ENCODE peak calls at places on chromosomes 1 and 21, in nine cellular contexts. I, D, Z, K, Y, S, G, V and N are unnamed samples.

GRCh38 chr21:45575304-45575992 is 33.2 kb upstream of the SLC19A1 start:
- DNase-seq in I (peak; percentile 68), D (no peak), Z (peak; percentile 54), K (no peak), Y (no peak), S (no peak), G (no peak), V (no peak), N (no peak)

GRCh38 chr1:16195518-16195905 is 16.9 kb downstream of the ARHGEF19 start:
- DNase-seq in I (no peak), D (no peak), Z (no peak), K (no peak), Y (no peak), S (no peak), G (no peak), V (no peak), N (no peak)

GRCh38 chr21:25421327-25422028 is 185.8 kb downstream of the MRPL39 start:
- DNase-seq in I (no peak), D (no peak), Z (no peak), K (no peak), Y (peak; percentile 44), S (peak; percentile 20), G (no peak), V (peak; percentile 55), N (peak; percentile 42)

GRCh38 chr1:42210421-42211133 is 46.0 kb upstream of the GUCA2A start:
- DNase-seq in I (no peak), D (no peak), Z (no peak), K (no peak), Y (no peak), S (no peak), G (no peak), V (no peak), N (no peak)

GRCh38 chr1:55478742-55479141 is 263.6 kb upstream of the USP24 start:
- DNase-seq in I (no peak), D (no peak), Z (no peak), K (no peak), Y (no peak), S (no peak), G (no peak), V (no peak), N (no peak)

GRCh38 chr1:207998691-207999090 is 87.8 kb upstream of the CD34 start:
- DNase-seq in I (no peak), D (no peak), Z (no peak), K (no peak), Y (peak; percentile 51), S (no peak), G (no peak), V (no peak), N (no peak)

GRCh38 chr1:221715321-221716169 is 26.3 kb downstream of the DUSP10 start:
- DNase-seq in I (no peak), D (no peak), Z (no peak), K (no peak), Y (peak; percentile 92), S (no peak), G (peak; percentile 39), V (no peak), N (peak; percentile 43)

GRCh38 chr1:12542138-12542465 is 75.9 kb downstream of the DHRS3 start:
- DNase-seq in I (no peak), D (peak; percentile 40), Z (peak; percentile 56), K (no peak), Y (no peak), S (no peak), G (no peak), V (no peak), N (no peak)

GRCh38 chr21:45246014-45246413 is 41.7 kb downstream of the POFUT2 start:
- DNase-seq in I (no peak), D (no peak), Z (no peak), K (no peak), Y (peak; percentile 12), S (no peak), G (no peak), V (no peak), N (no peak)

GRCh38 chr1:22969224-22969829 is 3.3 kb downstream of the LACTBL1 start:
- DNase-seq in I (no peak), D (no peak), Z (peak; percentile 74), K (no peak), Y (no peak), S (no peak), G (peak; percentile 48), V (no peak), N (no peak)

GRCh38 chr1:86648255-86648654 is 56.1 kb upstream of the SH3GLB1 start:
- DNase-seq in I (no peak), D (no peak), Z (no peak), K (no peak), Y (no peak), S (no peak), G (no peak), V (no peak), N (no peak)

GRCh38 chr21:38852708-38853107 is 47.0 kb downstream of the ETS2 start:
- DNase-seq in I (no peak), D (no peak), Z (no peak), K (no peak), Y (no peak), S (no peak), G (no peak), V (no peak), N (no peak)

GRCh38 chr1:67869233-67869632 is 36.0 kb upstream of the GNG12 start:
- DNase-seq in I (no peak), D (no peak), Z (no peak), K (no peak), Y (no peak), S (no peak), G (no peak), V (no peak), N (no peak)

GRCh38 chr1:52978045-52978444 is 51.0 kb downstream of the SCP2 start:
- DNase-seq in I (no peak), D (no peak), Z (no peak), K (no peak), Y (no peak), S (no peak), G (no peak), V (no peak), N (no peak)

GRCh38 chr21:31543191-31543590 is 116.3 kb upstream of the SOD1 start:
- DNase-seq in I (no peak), D (no peak), Z (no peak), K (no peak), Y (no peak), S (no peak), G (no peak), V (no peak), N (no peak)

GRCh38 chr1:91844862-91845528 is 41.0 kb downstream of the TGFBR3 start:
- DNase-seq in I (no peak), D (peak; percentile 72), Z (peak; percentile 89), K (peak; percentile 11), Y (no peak), S (no peak), G (peak; percentile 31), V (no peak), N (no peak)

GRCh38 chr1:23601104-23601967 is 42.0 kb upstream of the ID3 start:
- DNase-seq in I (no peak), D (no peak), Z (no peak), K (no peak), Y (no peak), S (no peak), G (no peak), V (peak; percentile 52), N (peak; percentile 71)

DNA sequence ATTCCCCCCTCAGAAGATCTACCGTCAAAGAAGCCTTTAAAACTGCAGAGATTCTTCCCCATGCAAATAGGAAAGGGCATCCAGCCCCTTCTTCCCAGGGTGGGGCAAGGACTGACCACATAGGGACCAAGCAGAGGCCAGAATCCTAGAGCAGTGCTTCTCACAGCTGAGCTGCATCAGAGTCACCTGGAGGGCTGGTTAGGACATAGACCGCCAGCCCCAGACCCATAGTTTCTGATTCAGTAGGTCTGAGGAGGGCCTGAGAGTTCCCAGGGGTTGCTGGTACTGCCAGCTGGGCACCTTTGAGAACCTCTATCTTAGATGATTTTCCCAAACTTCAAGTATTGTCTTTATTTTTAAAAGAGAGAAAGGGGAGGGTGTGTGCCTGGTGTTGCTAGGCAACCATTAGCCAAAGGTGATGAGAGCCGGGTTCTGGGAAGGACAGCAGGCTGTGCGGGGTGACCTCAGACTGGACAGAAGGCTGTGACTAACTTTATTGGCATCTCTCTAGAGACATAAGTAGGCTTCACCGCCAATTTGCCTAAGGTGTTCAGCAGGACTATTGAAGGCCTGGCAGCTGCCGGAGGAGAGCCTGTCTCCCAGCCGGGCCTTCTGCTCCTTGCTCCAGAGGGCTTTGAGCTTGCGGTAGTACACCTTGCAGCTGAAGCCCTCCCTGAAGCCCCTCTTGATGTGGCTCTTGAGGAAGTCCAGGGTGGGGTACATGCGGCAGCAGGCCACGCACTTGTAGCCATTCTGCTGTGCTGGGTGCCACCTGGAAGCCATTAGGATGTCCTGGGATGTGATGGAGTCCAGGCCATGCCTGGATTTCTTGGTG is 2.9 kb downstream of the SPATA46 start:
- DNase-seq in I (no peak), D (no peak), Z (peak; percentile 34), K (no peak), Y (no peak), S (no peak), G (no peak), V (no peak), N (no peak)
- H3K27me3 ChIP-seq in I (no peaks in the 10 kb centered on the region), D (no peaks in the 10 kb centered on the region), Z (no peaks in the 10 kb centered on the region), K (no peaks in the 10 kb centered on the region), Y (no peaks in the 10 kb centered on the region), S (no peaks in the 10 kb centered on the region), G (no peaks in the 10 kb centered on the region), V (no peaks in the 10 kb centered on the region), N (peaks cover 2% of the 10 kb centered on the region)

DNA sequence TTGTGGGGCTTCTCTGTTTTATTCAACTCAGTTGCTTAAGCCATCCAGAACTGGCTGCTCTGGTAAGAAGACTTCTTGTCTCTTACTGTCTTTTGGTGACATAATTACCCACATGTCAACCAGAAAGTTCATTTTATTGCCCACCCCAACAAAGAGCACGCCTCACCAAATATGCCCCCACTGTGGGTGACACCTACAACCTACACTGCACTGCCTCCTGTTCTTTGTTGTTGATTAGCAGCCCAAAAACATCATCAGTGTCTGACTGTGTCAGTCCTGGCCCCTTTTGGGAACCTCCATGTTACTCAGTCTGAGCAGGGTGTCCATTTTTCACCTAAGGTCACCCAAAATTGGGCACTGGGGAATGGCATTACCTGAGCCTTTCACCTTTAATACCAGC is 49.3 kb downstream of the ZNF678 start:
- DNase-seq in I (no peak), D (no peak), Z (no peak), K (no peak), Y (no peak), S (no peak), G (no peak), V (no peak), N (no peak)
- H3K9me3 ChIP-seq in I (peaks cover 71% of the 10 kb centered on the region), D (peaks cover 4% of the 10 kb centered on the region), Z (peaks cover 25% of the 10 kb centered on the region), K (peaks cover 6% of the 10 kb centered on the region), Y (no peaks in the 10 kb centered on the region), S (peaks cover 12% of the 10 kb centered on the region), G (no peaks in the 10 kb centered on the region), V (peaks cover 18% of the 10 kb centered on the region), N (peaks cover 65% of the 10 kb centered on the region)

DNA sequence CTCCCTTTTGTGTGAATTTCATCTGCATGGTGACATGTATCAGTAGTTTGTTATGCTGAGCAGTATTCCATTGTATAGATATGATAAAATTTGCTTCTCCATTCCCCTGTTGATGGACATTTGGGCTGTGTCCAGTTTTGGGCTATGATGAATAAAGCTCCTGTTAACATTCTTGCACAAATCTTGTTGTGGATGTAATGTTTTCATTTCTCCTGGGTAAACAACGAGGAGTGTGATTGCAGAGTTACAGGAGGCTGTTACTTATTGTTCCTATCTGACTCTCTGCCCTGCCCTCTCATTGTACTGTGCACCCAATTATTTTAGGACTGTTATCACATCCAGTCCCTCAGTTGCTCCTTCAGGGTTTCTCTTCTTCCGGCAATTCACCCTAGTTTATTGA is 24.2 kb downstream of the MAPKAPK2 start:
- DNase-seq in I (no peak), D (no peak), Z (no peak), K (no peak), Y (no peak), S (no peak), G (no peak), V (no peak), N (no peak)
- H3K27ac ChIP-seq in I (peak overlapping the region; percentile 69), D (peak overlapping the region; percentile 36), Z (no peak overlapping the region), K (no peak overlapping the region), Y (no peak overlapping the region), S (no peak overlapping the region), G (no peak overlapping the region), V (no peak overlapping the region), N (no peak overlapping the region)

GRCh38 chr1:11383553-11384169 is 95.3 kb upstream of the DISP3 start:
- DNase-seq in I (no peak), D (no peak), Z (no peak), K (no peak), Y (no peak), S (no peak), G (no peak), V (no peak), N (no peak)
- H3K27me3 ChIP-seq in I (no peaks in the 10 kb centered on the region), D (peaks cover 68% of the 10 kb centered on the region), Z (no peaks in the 10 kb centered on the region), K (no peaks in the 10 kb centered on the region), Y (no peaks in the 10 kb centered on the region), S (no peaks in the 10 kb centered on the region), G (no peaks in the 10 kb centered on the region), V (no peaks in the 10 kb centered on the region), N (no peaks in the 10 kb centered on the region)